ENCODE peak calls at places on chromosomes 12 and 14, in six cellular contexts. One of them, this sample, is unnamed.

GRCh38 chr12:117352883-117353282 is 8.5 kb downstream of the NOS1 start:
- DNase-seq in CD8-positive, alpha-beta T cell: no peak
- DNase-seq in psoas muscle: no peak
- DNase-seq in prostate gland: no peak
- DNase-seq in ascending aorta: no peak
- DNase-seq in progenitor cell of endocrine pancreas: no peak
- DNase-seq in this sample: no peak

GRCh38 chr12:6968426-6968825 is 2.0 kb downstream of the PHB2 start:
- DNase-seq in CD8-positive, alpha-beta T cell: no peak
- DNase-seq in psoas muscle: no peak
- DNase-seq in prostate gland: no peak
- DNase-seq in ascending aorta: no peak
- DNase-seq in progenitor cell of endocrine pancreas: no peak
- DNase-seq in this sample: no peak

GRCh38 chr14:54597795-54598443 is 31.0 kb downstream of the SAMD4A start:
- DNase-seq in CD8-positive, alpha-beta T cell: no peak
- DNase-seq in psoas muscle: no peak
- DNase-seq in prostate gland: no peak
- DNase-seq in ascending aorta: no peak
- DNase-seq in progenitor cell of endocrine pancreas: no peak
- DNase-seq in this sample: no peak

GRCh38 chr12:77294016-77294415 is 228.6 kb upstream of the E2F7 start:
- DNase-seq in CD8-positive, alpha-beta T cell: no peak
- DNase-seq in psoas muscle: no peak
- DNase-seq in prostate gland: no peak
- DNase-seq in ascending aorta: no peak
- DNase-seq in progenitor cell of endocrine pancreas: no peak
- DNase-seq in this sample: no peak

GRCh38 chr14:51095854-51096823 is 1.2 kb upstream of the TRIM9 start:
- DNase-seq in CD8-positive, alpha-beta T cell: peak
- DNase-seq in psoas muscle: peak
- DNase-seq in prostate gland: no peak
- DNase-seq in ascending aorta: peak
- DNase-seq in progenitor cell of endocrine pancreas: no peak
- DNase-seq in this sample: no peak

GRCh38 chr14:102824832-102825231 is 47.6 kb downstream of the TRAF3 start:
- DNase-seq in CD8-positive, alpha-beta T cell: no peak
- DNase-seq in psoas muscle: peak
- DNase-seq in prostate gland: no peak
- DNase-seq in ascending aorta: no peak
- DNase-seq in progenitor cell of endocrine pancreas: no peak
- DNase-seq in this sample: no peak

GRCh38 chr14:88955470-88955869 is 131.0 kb downstream of the TTC8 start:
- DNase-seq in CD8-positive, alpha-beta T cell: no peak
- DNase-seq in psoas muscle: no peak
- DNase-seq in prostate gland: no peak
- DNase-seq in ascending aorta: no peak
- DNase-seq in progenitor cell of endocrine pancreas: no peak
- DNase-seq in this sample: no peak

GRCh38 chr14:51006781-51007211 is 62.5 kb upstream of the PYGL start:
- DNase-seq in CD8-positive, alpha-beta T cell: no peak
- DNase-seq in psoas muscle: peak
- DNase-seq in prostate gland: no peak
- DNase-seq in ascending aorta: peak
- DNase-seq in progenitor cell of endocrine pancreas: no peak
- DNase-seq in this sample: no peak

GRCh38 chr12:100798799-100799198 is 4.2 kb downstream of the ANO4 start:
- DNase-seq in CD8-positive, alpha-beta T cell: no peak
- DNase-seq in psoas muscle: no peak
- DNase-seq in prostate gland: no peak
- DNase-seq in ascending aorta: no peak
- DNase-seq in progenitor cell of endocrine pancreas: no peak
- DNase-seq in this sample: no peak

GRCh38 chr14:25056688-25057078 is 6.7 kb upstream of the STXBP6 start:
- DNase-seq in CD8-positive, alpha-beta T cell: no peak
- DNase-seq in psoas muscle: no peak
- DNase-seq in prostate gland: no peak
- DNase-seq in ascending aorta: no peak
- DNase-seq in progenitor cell of endocrine pancreas: no peak
- DNase-seq in this sample: no peak

GRCh38 chr12:24728366-24728765 is 220.5 kb downstream of the BCAT1 start:
- DNase-seq in CD8-positive, alpha-beta T cell: no peak
- DNase-seq in psoas muscle: no peak
- DNase-seq in prostate gland: no peak
- DNase-seq in ascending aorta: no peak
- DNase-seq in progenitor cell of endocrine pancreas: no peak
- DNase-seq in this sample: no peak

GRCh38 chr12:27796093-27796492 is 16.1 kb upstream of the MANSC4 start:
- DNase-seq in CD8-positive, alpha-beta T cell: no peak
- DNase-seq in psoas muscle: no peak
- DNase-seq in prostate gland: no peak
- DNase-seq in ascending aorta: peak
- DNase-seq in progenitor cell of endocrine pancreas: no peak
- DNase-seq in this sample: no peak
- TF ChIP-seq CTCF in CD8-positive, alpha-beta T cell: no peak
- TF ChIP-seq CTCF in psoas muscle: no peak
- TF ChIP-seq CTCF in prostate gland: no peak
- TF ChIP-seq CTCF in ascending aorta: no peak
- TF ChIP-seq CTCF in progenitor cell of endocrine pancreas: no peak
- TF ChIP-seq CTCF in this sample: no peak

DNA sequence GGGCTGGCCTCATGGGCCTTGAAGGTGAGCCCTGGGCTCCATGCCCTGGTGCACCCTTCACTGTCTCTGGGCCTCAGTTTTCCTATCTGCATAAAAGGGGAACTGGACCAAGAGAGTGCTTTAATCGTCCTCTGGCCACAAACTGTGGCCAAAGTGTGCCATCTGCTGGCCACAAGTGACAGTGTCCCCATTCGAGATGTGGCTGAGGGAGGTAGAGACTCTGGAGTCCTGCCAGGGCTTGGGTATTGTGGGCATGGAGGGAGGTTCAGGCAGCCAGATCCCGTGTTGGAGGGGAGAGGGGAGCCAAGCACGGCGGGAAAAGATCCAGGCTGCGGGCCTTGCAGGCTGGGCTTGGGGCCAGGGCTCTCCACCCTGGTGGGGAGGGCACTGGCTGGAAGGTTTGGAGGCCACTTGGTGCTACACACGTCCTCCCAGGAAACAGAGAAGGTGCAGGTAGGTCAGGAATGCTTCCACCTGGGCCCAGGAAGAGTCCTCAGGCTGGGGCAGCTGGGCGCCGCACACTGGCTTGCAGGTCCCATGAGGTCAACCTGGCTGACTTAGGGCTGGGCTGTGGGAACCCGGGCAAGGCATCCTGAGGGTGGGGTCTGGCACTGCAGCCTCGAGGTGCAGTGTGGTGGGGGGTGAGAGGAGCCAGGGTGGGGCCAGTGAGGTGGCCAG is 7.3 kb upstream of the KIF26A start:
- DNase-seq in CD8-positive, alpha-beta T cell: no peak
- DNase-seq in psoas muscle: peak
- DNase-seq in prostate gland: peak
- DNase-seq in ascending aorta: peak
- DNase-seq in progenitor cell of endocrine pancreas: no peak
- DNase-seq in this sample: no peak
- TF ChIP-seq CTCF in CD8-positive, alpha-beta T cell: no peak
- TF ChIP-seq CTCF in psoas muscle: peak
- TF ChIP-seq CTCF in prostate gland: peak
- TF ChIP-seq CTCF in ascending aorta: no peak
- TF ChIP-seq CTCF in progenitor cell of endocrine pancreas: peak
- TF ChIP-seq CTCF in this sample: peak

GRCh38 chr12:132593938-132594358 is 16.4 kb downstream of the LRCOL1 start:
- DNase-seq in CD8-positive, alpha-beta T cell: no peak
- DNase-seq in psoas muscle: peak
- DNase-seq in prostate gland: peak
- DNase-seq in ascending aorta: peak
- DNase-seq in progenitor cell of endocrine pancreas: peak
- DNase-seq in this sample: peak
- TF ChIP-seq CTCF in CD8-positive, alpha-beta T cell: no peak
- TF ChIP-seq CTCF in psoas muscle: no peak
- TF ChIP-seq CTCF in prostate gland: no peak
- TF ChIP-seq CTCF in ascending aorta: no peak
- TF ChIP-seq CTCF in progenitor cell of endocrine pancreas: no peak
- TF ChIP-seq CTCF in this sample: no peak

GRCh38 chr14:32998433-32998832 is 59.8 kb downstream of the NPAS3 start:
- DNase-seq in CD8-positive, alpha-beta T cell: no peak
- DNase-seq in psoas muscle: no peak
- DNase-seq in prostate gland: no peak
- DNase-seq in ascending aorta: no peak
- DNase-seq in progenitor cell of endocrine pancreas: no peak
- DNase-seq in this sample: no peak
- TF ChIP-seq CTCF in CD8-positive, alpha-beta T cell: no peak
- TF ChIP-seq CTCF in psoas muscle: peak
- TF ChIP-seq CTCF in prostate gland: peak
- TF ChIP-seq CTCF in ascending aorta: no peak
- TF ChIP-seq CTCF in progenitor cell of endocrine pancreas: peak
- TF ChIP-seq CTCF in this sample: peak

DNA sequence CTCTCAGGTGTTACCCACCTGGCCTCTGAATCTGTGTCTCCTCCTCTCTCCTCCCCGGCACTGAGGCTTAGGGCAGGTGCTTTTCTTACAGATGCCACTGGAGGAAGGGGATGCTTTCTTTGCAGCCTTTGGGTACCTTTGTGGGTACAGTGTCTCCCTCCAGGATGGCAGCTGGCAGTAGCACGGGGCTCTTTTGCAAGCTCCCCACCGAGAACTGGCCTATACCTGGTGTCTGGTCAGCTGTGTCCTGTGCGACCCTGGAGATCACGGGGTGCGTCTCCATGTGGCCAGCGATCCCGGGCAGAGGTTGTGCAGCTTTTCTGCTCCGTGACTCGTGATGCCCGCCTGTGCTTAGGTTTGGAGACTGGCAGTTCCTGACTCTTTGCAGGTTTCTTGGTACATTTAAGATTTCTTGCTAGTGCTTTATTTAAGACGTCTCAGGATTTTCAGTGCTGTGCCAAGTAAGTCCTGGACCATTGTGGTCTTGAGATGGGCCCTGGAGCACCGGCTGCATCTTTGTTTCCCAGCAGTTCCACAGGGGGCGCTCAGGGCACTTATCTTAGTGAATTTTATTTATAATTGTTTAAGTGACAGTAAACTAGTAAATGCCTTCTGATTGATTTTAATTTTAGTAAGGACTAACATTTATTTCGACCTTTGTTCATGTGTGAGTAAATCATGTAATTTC is 68.9 kb downstream of the DDX51 start:
- DNase-seq in CD8-positive, alpha-beta T cell: no peak
- DNase-seq in psoas muscle: no peak
- DNase-seq in prostate gland: no peak
- DNase-seq in ascending aorta: no peak
- DNase-seq in progenitor cell of endocrine pancreas: no peak
- DNase-seq in this sample: no peak
- TF ChIP-seq CTCF in CD8-positive, alpha-beta T cell: no peak
- TF ChIP-seq CTCF in psoas muscle: no peak
- TF ChIP-seq CTCF in prostate gland: no peak
- TF ChIP-seq CTCF in ascending aorta: no peak
- TF ChIP-seq CTCF in progenitor cell of endocrine pancreas: peak
- TF ChIP-seq CTCF in this sample: peak